ENCODE peak calls at places on chromosomes 3 and 15, in four cellular contexts. Z, Q, D and N are unnamed samples.

GRCh38 chr3:172271386-172271976 is 176.8 kb downstream of the GHSR start:
- DNase-seq in Z (no peak), Q (no peak), D (no peak), N (no peak)

GRCh38 chr3:184417619-184418327 is 37.9 kb downstream of the CHRD start:
- DNase-seq in Z (peak; percentile 74), Q (peak; percentile 61), D (peak; percentile 44), N (peak; percentile 71)

GRCh38 chr3:128619146-128619890 is 31.3 kb downstream of the RPN1 start:
- DNase-seq in Z (no peak), Q (peak; percentile 75), D (no peak), N (no peak)

GRCh38 chr15:85297537-85297936 is 82.9 kb upstream of the AKAP13 start:
- DNase-seq in Z (no peak), Q (no peak), D (no peak), N (no peak)

GRCh38 chr15:51121118-51121517 is 26.4 kb upstream of the TNFAIP8L3 start:
- DNase-seq in Z (peak; percentile 32), Q (peak; percentile 29), D (no peak), N (no peak)

GRCh38 chr15:39376371-39376909 is 204.4 kb upstream of the THBS1 start:
- DNase-seq in Z (no peak), Q (peak; percentile 5), D (no peak), N (no peak)

GRCh38 chr3:126130981-126131750 is 47.2 kb upstream of the SLC41A3 start:
- DNase-seq in Z (no peak), Q (no peak), D (no peak), N (no peak)

GRCh38 chr3:172464306-172464705 is 16.1 kb upstream of the GHSR start:
- DNase-seq in Z (no peak), Q (no peak), D (no peak), N (no peak)

GRCh38 chr15:25136119-25136518 is 181.3 kb downstream of the SNRPN start:
- DNase-seq in Z (peak; percentile 15), Q (peak; percentile 9), D (no peak), N (no peak)

GRCh38 chr3:157290761-157291160 is 130.8 kb upstream of the CCNL1 start:
- DNase-seq in Z (no peak), Q (no peak), D (no peak), N (no peak)

GRCh38 chr15:43545426-43545825 is 28.0 kb downstream of the MAP1A start:
- DNase-seq in Z (no peak), Q (no peak), D (no peak), N (no peak)